ENCODE peak calls at places on chromosome 2, in seven cellular contexts. A is foreskin fibroblast, Z is nephron progenitor cell, X is heart right ventricle, T is mammary epithelial cell, U is Peyer's patch, R is dorsolateral prefrontal cortex. W is an unnamed sample.

GRCh38 chr2:230447455-230448451 is 31.8 kb downstream of the SP100 start:
- DNase-seq in A (no peak), T (no peak), X (no peak), U (no peak), R (no peak), Z (no peak), W (no peak)

GRCh38 chr2:100293341-100294161 is 28.8 kb downstream of the LONRF2 start:
- DNase-seq in Z (no peak), X (no peak), U (no peak), R (no peak), A (no peak), T (no peak), W (no peak)

GRCh38 chr2:233117351-233117750 is 57.2 kb downstream of the INPP5D start:
- DNase-seq in Z (no peak), X (no peak), A (no peak), U (no peak), R (no peak), T (no peak), W (no peak)

GRCh38 chr2:28342081-28342967 is 50.3 kb upstream of the FOSL2 start:
- DNase-seq in Z (no peak), R (no peak), T (no peak), A (peak; percentile 82), U (peak; percentile 67), X (peak; percentile 43), W (no peak)

GRCh38 chr2:233995985-233996384 is 54.5 kb upstream of the SPP2 start:
- DNase-seq in T (no peak), R (no peak), U (no peak), A (peak; percentile 48), Z (no peak), X (no peak), W (no peak)

GRCh38 chr2:35035883-35036282 is 1319.7 kb upstream of the CRIM1 start:
- DNase-seq in A (no peak), T (no peak), X (no peak), Z (no peak), U (no peak), R (no peak), W (no peak)

GRCh38 chr2:54013996-54014395 is 43.2 kb upstream of the PSME4 start:
- DNase-seq in R (no peak), X (no peak), T (no peak), U (no peak), A (no peak), Z (no peak), W (no peak)

GRCh38 chr2:62118160-62118559 is 77.8 kb upstream of the B3GNT2 start:
- DNase-seq in T (no peak), Z (no peak), A (no peak), X (no peak), U (no peak), R (no peak), W (no peak)

GRCh38 chr2:230964136-230964730 is 31.7 kb upstream of the SPATA3 start:
- DNase-seq in A (no peak), U (no peak), Z (no peak), X (no peak), R (no peak), T (no peak), W (no peak)

GRCh38 chr2:150421252-150421651 is 66.2 kb downstream of the RND3 start:
- DNase-seq in Z (no peak), A (no peak), T (no peak), U (no peak), X (no peak), R (no peak), W (no peak)

GRCh38 chr2:196404276-196404675 is 232.9 kb upstream of the STK17B start:
- DNase-seq in A (no peak), R (no peak), U (no peak), T (no peak), Z (no peak), X (no peak), W (no peak)

GRCh38 chr2:132963161-132963560 is 293.2 kb upstream of the LYPD1 start:
- DNase-seq in Z (no peak), U (no peak), X (no peak), A (no peak), T (no peak), R (no peak), W (no peak)

GRCh38 chr2:105842555-105842954 is 97.8 kb downstream of the NCK2 start:
- DNase-seq in X (no peak), T (no peak), Z (no peak), R (no peak), A (no peak), U (no peak), W (no peak)

GRCh38 chr2:51079945-51080344 is 48.0 kb upstream of the NRXN1 start:
- DNase-seq in U (no peak), Z (no peak), R (no peak), T (no peak), A (no peak), X (no peak), W (no peak)

GRCh38 chr2:149924028-149924427 is 336.5 kb upstream of the MMADHC start:
- DNase-seq in U (no peak), T (peak; percentile 53), X (no peak), A (peak; percentile 10), Z (no peak), R (no peak), W (no peak)

GRCh38 chr2:158665536-158666302 is 129.4 kb upstream of the DAPL1 start:
- DNase-seq in U (no peak), T (no peak), A (peak; percentile 10), X (no peak), Z (no peak), R (no peak), W (no peak)

GRCh38 chr2:104733544-104733943 is 120.4 kb upstream of the POU3F3 start:
- DNase-seq in X (no peak), Z (no peak), A (no peak), R (no peak), U (peak; percentile 48), T (no peak), W (no peak)

GRCh38 chr2:227402959-227403358 is 15.2 kb upstream of the SCYGR1 start:
- DNase-seq in R (no peak), U (no peak), Z (no peak), T (peak; percentile 84), X (no peak), A (no peak), W (no peak)

DNA sequence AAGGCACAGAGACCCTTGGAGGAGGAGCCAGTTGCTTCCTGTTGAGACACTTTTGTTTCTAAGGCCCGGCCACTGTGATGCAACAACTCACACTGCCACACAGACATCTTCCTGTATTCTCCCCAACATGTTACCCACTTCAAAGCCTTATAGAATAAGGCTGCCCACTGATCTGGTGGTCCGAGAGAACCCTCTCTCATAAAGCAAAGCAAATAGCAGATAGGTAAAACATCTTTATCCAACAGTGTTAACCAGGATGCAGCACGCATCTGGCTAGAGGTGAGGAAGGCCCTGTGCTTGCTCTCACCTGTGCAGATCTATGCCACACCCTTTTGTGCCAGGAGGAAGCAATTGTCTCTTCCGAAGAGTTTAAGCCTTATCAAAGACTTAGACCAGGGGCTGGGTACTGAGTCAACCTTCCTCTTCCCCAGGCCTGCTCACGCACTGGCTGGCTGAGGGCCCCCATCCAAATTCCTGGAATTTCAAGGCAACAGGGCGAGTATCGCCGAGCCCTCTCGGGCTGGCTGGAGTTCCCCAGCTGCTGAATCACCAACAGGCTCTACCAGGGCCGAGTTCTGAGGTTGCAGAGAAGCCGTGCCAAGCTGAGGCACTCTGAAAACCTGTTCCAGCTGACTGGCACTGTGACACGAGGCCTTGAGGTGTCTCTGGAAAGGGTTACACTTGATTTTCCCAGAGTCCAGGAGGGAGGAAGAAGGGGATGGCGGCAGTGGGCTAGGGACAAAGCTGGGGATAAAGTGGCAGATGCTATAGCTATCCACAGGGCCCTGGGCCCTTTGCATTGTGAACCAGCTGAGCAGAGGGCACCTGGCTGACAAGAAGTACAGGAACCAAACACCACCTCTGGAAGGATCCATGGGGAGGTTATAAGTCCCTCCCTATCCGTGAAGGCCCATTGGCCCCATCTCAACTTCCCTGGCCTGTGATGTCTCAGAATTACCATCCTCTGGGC is 29.3 kb downstream of the TGFA start:
- DNase-seq in U (peak; percentile 81), T (peak; percentile 99), A (no peak), X (no peak), Z (no peak), R (no peak), W (no peak)
- TF ChIP-seq CTCF in U (no peak), T (no peak), A (no peak), X (no peak), Z (no peak), R (no peak), W (no peak)

DNA sequence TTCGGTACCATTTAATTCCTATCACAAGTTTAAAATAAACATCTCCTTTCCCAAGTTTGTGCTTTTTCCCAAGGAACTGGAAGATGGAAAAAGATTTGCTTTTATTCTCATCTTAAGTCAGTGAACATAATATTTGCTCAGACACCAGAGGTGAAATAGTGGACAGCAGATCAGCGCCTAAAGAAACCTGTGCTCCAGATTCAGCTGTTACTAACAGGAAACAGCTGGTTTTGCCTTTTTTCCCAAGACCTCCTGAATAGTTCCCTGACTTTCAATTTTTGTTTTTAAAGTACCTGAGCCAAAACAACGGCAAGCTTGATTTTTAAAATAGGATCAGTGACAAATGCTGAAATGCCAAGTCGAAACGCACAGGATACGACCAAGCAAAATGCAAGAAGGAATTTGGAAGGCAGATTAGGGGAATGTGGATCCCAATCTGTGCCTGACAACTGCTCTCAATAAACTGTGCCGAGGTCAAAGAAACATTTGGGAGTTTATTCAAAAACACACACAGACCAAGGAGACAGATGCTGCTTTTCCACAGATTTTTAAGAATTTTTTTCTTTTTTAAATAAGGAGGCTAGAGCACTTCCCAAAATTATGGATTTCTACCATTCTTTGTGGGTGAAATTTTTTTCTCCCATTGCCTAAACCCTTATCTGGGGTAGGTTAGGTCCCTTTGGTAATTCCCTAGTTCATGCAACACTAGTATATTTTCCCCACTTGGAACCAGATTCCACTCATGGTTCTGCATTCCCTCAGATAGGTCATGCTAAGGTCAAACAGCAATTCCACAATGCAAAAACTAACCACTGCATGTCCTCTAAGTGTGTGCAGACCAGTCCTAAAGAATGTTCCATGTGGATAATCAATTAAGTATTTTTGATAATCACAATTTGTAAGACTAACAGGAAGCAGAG is 121.5 kb upstream of the PDE1A start:
- DNase-seq in R (no peak), U (no peak), X (no peak), Z (no peak), A (no peak), T (no peak), W (no peak)
- TF ChIP-seq CTCF in R (no peak), U (no peak), X (no peak), Z (no peak), A (no peak), T (no peak), W (no peak)

DNA sequence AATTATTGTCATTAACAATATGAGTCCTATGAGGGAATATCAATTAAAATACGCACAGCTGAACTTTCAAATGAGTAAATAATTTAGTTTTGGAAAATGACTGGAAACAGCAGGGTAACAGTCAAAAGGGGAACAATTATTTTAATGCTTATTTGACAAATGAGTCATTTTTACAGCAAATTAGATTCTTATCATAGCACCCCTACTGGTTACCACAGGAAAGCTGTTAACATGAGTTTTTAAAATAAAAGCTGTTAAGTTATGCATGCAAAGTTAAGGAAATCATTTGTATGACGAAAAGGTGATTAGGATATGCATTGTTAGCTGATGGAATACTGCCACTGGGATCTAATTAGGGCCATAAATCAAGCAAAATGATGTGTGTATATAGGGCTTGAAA is 435.1 kb upstream of the MEIS1 start:
- DNase-seq in U (no peak), T (no peak), X (no peak), A (no peak), Z (no peak), R (no peak), W (no peak)
- TF ChIP-seq CTCF in U (no peak), T (peak; percentile 23), X (no peak), A (no peak), Z (no peak), R (no peak), W (no peak)

DNA sequence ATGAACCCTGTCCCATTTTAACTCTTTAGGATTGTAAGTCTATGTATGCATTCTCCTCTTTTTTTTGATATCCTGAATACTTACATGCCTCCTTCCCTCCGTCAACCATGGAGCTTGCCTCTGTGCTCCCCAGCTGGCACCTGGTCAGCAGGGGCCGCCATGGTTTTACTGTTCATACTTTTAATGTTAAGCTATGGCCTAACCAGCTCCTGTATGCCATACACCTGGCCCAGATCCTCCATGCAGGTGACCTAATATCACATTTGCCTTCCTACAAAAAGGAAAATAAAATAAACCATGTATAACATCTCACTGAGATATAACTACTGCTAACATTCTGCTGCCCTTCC is 283.1 kb upstream of the TRIB2 start:
- DNase-seq in T (no peak), X (no peak), A (no peak), Z (no peak), U (no peak), R (no peak), W (no peak)
- TF ChIP-seq CTCF in T (peak; percentile 19), X (no peak), A (no peak), Z (no peak), U (no peak), R (no peak), W (no peak)